ENCODE peak calls at places on chromosomes 5 and 9, in seven cellular contexts. Z, X, B, G, C, N and S are unnamed samples.

GRCh38 chr5:121199238-121199999 is 652.3 kb upstream of the FTMT start:
- DNase-seq in Z (no peak), X (peak), B (no peak), G (no peak), C (peak), N (no peak), S (peak)

GRCh38 chr5:132776077-132776931 is 735 bp downstream of the SEPTIN8 start:
- DNase-seq in Z (no peak), X (no peak), B (peak), G (peak), C (no peak), N (no peak), S (peak)

GRCh38 chr5:16539169-16539666 is 73.6 kb upstream of the ZNF622 start:
- DNase-seq in Z (peak), X (peak), B (peak), G (peak), C (peak), N (peak), S (peak)

GRCh38 chr5:68242743-68243142 is 27.2 kb downstream of the PIK3R1 start:
- DNase-seq in Z (no peak), X (peak), B (no peak), G (no peak), C (peak), N (no peak), S (peak)

GRCh38 chr5:111163000-111163399 is 61.2 kb upstream of the CAMK4 start:
- DNase-seq in Z (no peak), X (peak), B (no peak), G (no peak), C (no peak), N (no peak), S (no peak)

GRCh38 chr9:88725300-88726024 is 190.5 kb downstream of the NXNL2 start:
- DNase-seq in Z (no peak), X (no peak), B (no peak), G (no peak), C (no peak), N (no peak), S (no peak)

GRCh38 chr5:17238521-17239041 is 21.1 kb downstream of the BASP1 start:
- DNase-seq in Z (no peak), X (peak), B (no peak), G (no peak), C (peak), N (no peak), S (peak)

GRCh38 chr9:75891277-75892167 is 1.0 kb downstream of the PCSK5 start:
- DNase-seq in Z (no peak), X (peak), B (peak), G (peak), C (peak), N (no peak), S (peak)

GRCh38 chr9:117249799-117250198 is 165.1 kb downstream of the ASTN2 start:
- DNase-seq in Z (no peak), X (no peak), B (no peak), G (no peak), C (no peak), N (no peak), S (no peak)

GRCh38 chr9:10274156-10274555 is 338.6 kb downstream of the PTPRD start:
- DNase-seq in Z (no peak), X (no peak), B (no peak), G (no peak), C (no peak), N (no peak), S (no peak)

GRCh38 chr9:135328485-135329417 is 150.8 kb upstream of the PPP1R26 start:
- DNase-seq in Z (no peak), X (no peak), B (no peak), G (no peak), C (no peak), N (no peak), S (no peak)

GRCh38 chr5:158320934-158321333 is 462.0 kb upstream of the CLINT1 start:
- DNase-seq in Z (no peak), X (no peak), B (no peak), G (no peak), C (no peak), N (no peak), S (no peak)

GRCh38 chr5:4555739-4556285 is 584.3 kb upstream of the ADAMTS16 start:
- DNase-seq in Z (no peak), X (no peak), B (no peak), G (no peak), C (no peak), N (no peak), S (no peak)

GRCh38 chr5:123097483-123097870 is 8.4 kb downstream of the PRDM6 start:
- DNase-seq in Z (no peak), X (no peak), B (no peak), G (no peak), C (no peak), N (no peak), S (no peak)

GRCh38 chr5:74363603-74364205 is 276.8 kb downstream of the ENC1 start:
- DNase-seq in Z (no peak), X (no peak), B (no peak), G (no peak), C (no peak), N (no peak), S (no peak)

GRCh38 chr5:143199843-143200242 is 203.6 kb downstream of the NR3C1 start:
- DNase-seq in Z (no peak), X (no peak), B (no peak), G (no peak), C (no peak), N (no peak), S (no peak)

GRCh38 chr9:75390951-75391350 is 302.6 kb downstream of the OSTF1 start:
- DNase-seq in Z (no peak), X (no peak), B (no peak), G (no peak), C (no peak), N (no peak), S (no peak)

GRCh38 chr5:143004361-143004802 is 234.2 kb downstream of the ARHGAP26 start:
- DNase-seq in Z (no peak), X (no peak), B (no peak), G (no peak), C (no peak), N (no peak), S (no peak)

GRCh38 chr5:6737043-6737941 is 24.1 kb downstream of the TENT4A start:
- DNase-seq in Z (no peak), X (no peak), B (no peak), G (no peak), C (no peak), N (no peak), S (no peak)

GRCh38 chr5:6734781-6735180 is 21.5 kb downstream of the TENT4A start:
- DNase-seq in Z (no peak), X (no peak), B (no peak), G (no peak), C (no peak), N (no peak), S (no peak)

GRCh38 chr5:6734243-6734695 is 21.0 kb downstream of the TENT4A start:
- DNase-seq in Z (no peak), X (peak), B (no peak), G (peak), C (peak), N (no peak), S (no peak)

GRCh38 chr5:6736524-6737042 is 23.4 kb downstream of the TENT4A start:
- DNase-seq in Z (no peak), X (no peak), B (no peak), G (no peak), C (no peak), N (no peak), S (no peak)

GRCh38 chr5:6736106-6736505 is 22.9 kb downstream of the TENT4A start:
- DNase-seq in Z (no peak), X (no peak), B (no peak), G (no peak), C (no peak), N (no peak), S (no peak)
- H3K4me3 ChIP-seq in Z (no peak), X (no peak), B (no peak), G (no peak), C (no peak), N (no peak), S (no peak)

GRCh38 chr5:32115985-32116384 is 58.1 kb downstream of the GOLPH3 start:
- DNase-seq in Z (no peak), X (no peak), B (no peak), G (no peak), C (no peak), N (no peak), S (peak)
- TF ChIP-seq CTCF in Z (no peak), X (no peak), B (no peak), G (no peak), C (no peak), N (no peak), S (peak)

DNA sequence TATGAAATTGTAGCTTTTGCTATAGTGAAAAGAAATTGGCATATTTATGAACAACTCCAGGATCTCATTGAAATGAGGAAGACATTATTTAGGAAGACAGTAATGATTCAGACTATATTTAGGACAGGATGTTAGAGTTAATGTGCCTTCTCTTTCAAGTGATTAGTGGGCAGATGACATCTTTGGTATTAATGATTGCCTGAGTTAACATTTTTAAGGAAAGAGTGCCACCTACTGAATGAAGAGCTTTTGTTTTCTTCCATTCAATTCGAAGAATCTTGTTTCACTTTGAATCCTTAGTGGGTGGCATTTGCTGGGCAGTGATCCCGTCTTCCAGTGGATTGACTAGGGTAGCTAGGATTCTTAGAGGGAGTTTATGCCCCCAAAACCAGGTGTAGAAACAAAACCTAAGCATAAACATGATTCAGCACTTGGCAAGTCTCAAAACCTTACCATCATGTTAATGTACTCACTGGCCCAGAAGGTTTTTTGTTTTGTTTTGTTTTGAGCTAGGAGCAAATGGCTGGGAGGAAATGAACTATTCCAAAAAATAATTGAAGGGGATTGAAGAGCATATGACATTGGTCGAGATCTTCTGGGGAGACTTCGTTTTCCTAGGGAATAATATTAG is 23.2 kb downstream of the MAP3K1 start:
- DNase-seq in Z (no peak), X (peak), B (no peak), G (no peak), C (peak), N (no peak), S (peak)
- H3K4me3 ChIP-seq in Z (no peak), X (peak), B (no peak), G (no peak), C (peak), N (no peak), S (peak)

GRCh38 chr5:179865471-179866240 is 7.0 kb upstream of the MRNIP start:
- DNase-seq in Z (no peak), X (no peak), B (no peak), G (no peak), C (no peak), N (no peak), S (no peak)

GRCh38 chr5:179867476-179867875 is 8.9 kb upstream of the MRNIP start:
- DNase-seq in Z (no peak), X (no peak), B (no peak), G (no peak), C (no peak), N (no peak), S (no peak)

GRCh38 chr5:179866241-179867078 is 7.8 kb upstream of the MRNIP start:
- DNase-seq in Z (no peak), X (no peak), B (no peak), G (no peak), C (no peak), N (no peak), S (peak)

GRCh38 chr5:179868541-179868940 is 9.9 kb upstream of the MRNIP start:
- DNase-seq in Z (no peak), X (no peak), B (no peak), G (no peak), C (no peak), N (no peak), S (no peak)

GRCh38 chr5:179867079-179867465 is 8.5 kb upstream of the MRNIP start:
- DNase-seq in Z (no peak), X (no peak), B (no peak), G (no peak), C (no peak), N (no peak), S (no peak)
- TF ChIP-seq CTCF in Z (no peak), X (no peak), B (no peak), G (no peak), C (no peak), N (no peak), S (no peak)

GRCh38 chr5:141615991-141616715 is 2.6 kb downstream of the DIAPH1 start:
- DNase-seq in Z (no peak), X (no peak), B (no peak), G (no peak), C (no peak), N (no peak), S (no peak)
- H3K4me3 ChIP-seq in Z (peak), X (no peak), B (no peak), G (no peak), C (no peak), N (no peak), S (no peak)

GRCh38 chr5:154197801-154198461 is 7.4 kb downstream of the GALNT10 start:
- DNase-seq in Z (peak), X (peak), B (no peak), G (no peak), C (peak), N (no peak), S (no peak)

GRCh38 chr5:154199263-154199662 is 8.7 kb downstream of the GALNT10 start:
- DNase-seq in Z (no peak), X (no peak), B (no peak), G (no peak), C (no peak), N (no peak), S (no peak)

GRCh38 chr5:154194348-154195329 is 4.1 kb downstream of the GALNT10 start:
- DNase-seq in Z (peak), X (peak), B (no peak), G (no peak), C (peak), N (no peak), S (no peak)

GRCh38 chr5:154198611-154199230 is 8.2 kb downstream of the GALNT10 start:
- DNase-seq in Z (no peak), X (peak), B (no peak), G (no peak), C (peak), N (no peak), S (peak)

GRCh38 chr5:154196955-154197652 is 6.6 kb downstream of the GALNT10 start:
- DNase-seq in Z (no peak), X (peak), B (no peak), G (no peak), C (peak), N (no peak), S (peak)
- TF ChIP-seq CTCF in Z (no peak), X (peak), B (peak), G (no peak), C (peak), N (peak), S (peak)

DNA sequence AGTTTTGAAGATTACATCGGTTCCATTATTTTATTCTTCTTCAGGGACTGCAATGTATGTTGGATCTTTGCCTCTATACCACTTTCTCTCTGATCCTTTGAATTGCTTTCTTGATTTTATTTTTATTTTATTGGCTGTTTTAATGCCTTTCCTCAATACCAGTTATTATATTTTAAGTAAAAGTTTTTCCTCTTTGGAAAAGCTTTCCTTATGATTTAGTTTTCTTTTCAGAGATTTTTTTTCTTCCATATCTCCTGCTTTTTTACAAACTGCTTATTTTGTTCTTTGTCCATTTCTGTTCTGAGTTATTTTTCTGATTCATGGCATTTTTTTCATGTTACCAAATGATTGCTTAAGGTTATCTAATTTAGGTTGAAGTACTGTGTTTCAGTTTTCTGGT is 11.5 kb downstream of the ZMAT2 start:
- DNase-seq in Z (no peak), X (no peak), B (no peak), G (no peak), C (no peak), N (no peak), S (no peak)
- H3K4me3 ChIP-seq in Z (peak), X (no peak), B (no peak), G (peak), C (no peak), N (no peak), S (no peak)

DNA sequence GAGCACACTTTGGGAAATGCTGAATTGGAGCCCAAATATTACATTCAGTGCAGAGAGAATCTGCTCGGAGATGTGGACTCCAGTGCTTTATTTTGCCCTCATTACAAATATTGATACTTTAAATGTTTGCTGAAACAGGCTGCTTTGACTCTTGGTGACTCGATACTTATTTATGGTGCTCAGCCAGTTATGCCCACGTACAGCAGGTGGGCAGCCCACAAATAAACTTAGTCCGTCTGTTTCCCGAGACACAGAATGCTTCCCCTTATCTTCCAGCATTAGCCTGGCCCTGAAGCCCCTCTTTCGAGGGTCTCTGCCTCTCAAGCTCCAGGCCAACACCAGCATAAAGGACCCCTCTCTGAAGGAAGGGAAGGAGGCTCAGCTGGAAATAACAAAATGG is 158.7 kb downstream of the SMARCA2 start:
- DNase-seq in Z (no peak), X (no peak), B (no peak), G (no peak), C (no peak), N (no peak), S (no peak)
- TF ChIP-seq CTCF in Z (no peak), X (no peak), B (no peak), G (no peak), C (no peak), N (no peak), S (no peak)

GRCh38 chr5:171363846-171364245 is 23.8 kb upstream of the NPM1 start:
- DNase-seq in Z (no peak), X (no peak), B (no peak), G (no peak), C (no peak), N (no peak), S (no peak)

GRCh38 chr5:171366645-171367044 is 21.0 kb upstream of the NPM1 start:
- DNase-seq in Z (no peak), X (no peak), B (no peak), G (no peak), C (no peak), N (no peak), S (no peak)

GRCh38 chr5:171367424-171368370 is 20.0 kb upstream of the NPM1 start:
- DNase-seq in Z (no peak), X (peak), B (no peak), G (no peak), C (peak), N (no peak), S (peak)

GRCh38 chr5:171369056-171369455 is 18.6 kb upstream of the NPM1 start:
- DNase-seq in Z (peak), X (no peak), B (no peak), G (no peak), C (no peak), N (no peak), S (no peak)

DNA sequence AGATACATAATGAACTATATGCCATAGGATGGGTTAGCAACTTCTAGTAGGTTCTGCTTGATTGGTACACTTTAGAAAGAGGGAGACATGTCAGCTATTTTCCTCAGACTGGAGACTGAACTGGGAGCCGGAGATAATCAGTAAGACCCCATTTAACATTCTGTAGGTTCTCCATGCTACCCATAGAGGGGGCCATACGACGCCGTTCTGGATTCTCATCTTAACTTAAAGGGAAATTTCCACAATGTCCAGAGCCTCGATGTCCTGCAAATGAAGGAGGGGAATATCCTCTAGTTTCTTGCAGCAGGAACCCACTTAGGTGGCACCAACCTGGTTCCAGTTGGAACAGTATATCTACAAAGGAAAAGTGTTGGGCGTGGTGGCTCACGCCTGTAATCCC is 22.3 kb upstream of the NPM1 start:
- DNase-seq in Z (no peak), X (peak), B (no peak), G (no peak), C (no peak), N (no peak), S (peak)
- H3K4me3 ChIP-seq in Z (no peak), X (no peak), B (no peak), G (no peak), C (no peak), N (no peak), S (no peak)

GRCh38 chr5:101393795-101394450 is 490.8 kb upstream of the ST8SIA4 start:
- DNase-seq in Z (no peak), X (peak), B (no peak), G (no peak), C (peak), N (no peak), S (no peak)

DNA sequence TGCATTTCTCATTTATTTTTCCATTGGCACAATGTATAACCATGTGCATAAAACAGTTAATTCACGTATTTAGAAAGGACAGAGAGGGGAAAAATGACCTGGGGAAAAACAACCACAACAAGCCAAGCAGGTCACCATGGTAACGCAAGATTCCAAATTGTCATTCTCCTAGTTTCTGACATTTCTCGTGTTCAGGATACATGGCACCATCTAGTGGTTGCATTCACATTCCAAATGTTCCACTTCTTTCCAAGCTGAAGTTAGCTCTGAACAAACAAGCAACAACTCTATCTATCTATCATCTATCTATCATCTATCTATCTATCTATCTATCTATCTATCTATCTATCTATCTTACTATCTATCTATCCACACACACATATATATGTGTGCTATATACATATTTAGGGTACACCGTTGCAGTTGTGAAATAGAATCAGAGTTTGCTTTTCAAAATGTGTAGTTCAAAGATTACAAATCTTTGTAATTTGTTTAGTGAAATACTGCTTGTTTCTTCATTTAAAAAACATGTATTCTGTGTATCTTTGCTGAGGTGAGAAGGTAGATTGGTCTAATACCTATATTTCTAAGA is 487.3 kb upstream of the ST8SIA4 start:
- DNase-seq in Z (no peak), X (peak), B (peak), G (no peak), C (peak), N (no peak), S (peak)
- TF ChIP-seq CTCF in Z (peak), X (peak), B (peak), G (no peak), C (peak), N (peak), S (peak)